ENCODE peak calls at places on chromosomes 5 and 9, in six cellular contexts. One of them, this sample, is unnamed.

GRCh38 chr5:151550146-151550545 is 41.0 kb downstream of the FAT2 start:
- DNase-seq in IMR-90: no peak
- DNase-seq in mesendoderm: no peak
- DNase-seq in H1: no peak
- DNase-seq in neuronal stem cell: no peak
- DNase-seq in mesenchymal stem cell: no peak
- DNase-seq in this sample: no peak

GRCh38 chr5:131671409-131671808 is 36.4 kb upstream of the RAPGEF6 start:
- DNase-seq in mesendoderm: no peak
- DNase-seq in IMR-90: no peak
- DNase-seq in neuronal stem cell: no peak
- DNase-seq in H1: no peak
- DNase-seq in mesenchymal stem cell: peak; percentile 59
- DNase-seq in this sample: no peak

GRCh38 chr5:170693701-170694100 is 89.8 kb upstream of the GABRP start:
- DNase-seq in H1: no peak
- DNase-seq in IMR-90: no peak
- DNase-seq in mesenchymal stem cell: no peak
- DNase-seq in neuronal stem cell: no peak
- DNase-seq in mesendoderm: peak; percentile 54
- DNase-seq in this sample: peak; percentile 54

GRCh38 chr5:157602505-157602904 is 26.9 kb upstream of the ADAM19 start:
- DNase-seq in H1: no peak
- DNase-seq in IMR-90: peak; percentile 65
- DNase-seq in neuronal stem cell: no peak
- DNase-seq in mesendoderm: no peak
- DNase-seq in mesenchymal stem cell: no peak
- DNase-seq in this sample: no peak

GRCh38 chr5:6049662-6050061 is 328.7 kb downstream of the MED10 start:
- DNase-seq in mesenchymal stem cell: no peak
- DNase-seq in IMR-90: no peak
- DNase-seq in neuronal stem cell: no peak
- DNase-seq in H1: no peak
- DNase-seq in mesendoderm: no peak
- DNase-seq in this sample: no peak

GRCh38 chr5:152389209-152389608 is 15.9 kb downstream of the NMUR2 start:
- DNase-seq in neuronal stem cell: no peak
- DNase-seq in mesendoderm: no peak
- DNase-seq in IMR-90: peak; percentile 8
- DNase-seq in H1: no peak
- DNase-seq in mesenchymal stem cell: no peak
- DNase-seq in this sample: no peak

GRCh38 chr9:31839273-31839672 is 545.2 kb upstream of the ACO1 start:
- DNase-seq in neuronal stem cell: no peak
- DNase-seq in mesenchymal stem cell: no peak
- DNase-seq in mesendoderm: peak; percentile 46
- DNase-seq in IMR-90: no peak
- DNase-seq in H1: no peak
- DNase-seq in this sample: no peak

GRCh38 chr5:176995122-176995490 is 11.5 kb downstream of the UIMC1 start:
- DNase-seq in H1: no peak
- DNase-seq in neuronal stem cell: no peak
- DNase-seq in mesendoderm: peak; percentile 19
- DNase-seq in mesenchymal stem cell: no peak
- DNase-seq in IMR-90: no peak
- DNase-seq in this sample: no peak

GRCh38 chr5:170572453-170572852 is 68.6 kb downstream of the KCNIP1 start:
- DNase-seq in H1: no peak
- DNase-seq in mesenchymal stem cell: no peak
- DNase-seq in IMR-90: no peak
- DNase-seq in neuronal stem cell: no peak
- DNase-seq in mesendoderm: no peak
- DNase-seq in this sample: no peak

GRCh38 chr5:72608297-72608696 is 101.1 kb upstream of the ZNF366 start:
- DNase-seq in neuronal stem cell: no peak
- DNase-seq in mesendoderm: no peak
- DNase-seq in mesenchymal stem cell: no peak
- DNase-seq in H1: no peak
- DNase-seq in IMR-90: peak; percentile 76
- DNase-seq in this sample: no peak

GRCh38 chr5:33675958-33676464 is 215.8 kb downstream of the ADAMTS12 start:
- DNase-seq in H1: no peak
- DNase-seq in IMR-90: no peak
- DNase-seq in mesendoderm: no peak
- DNase-seq in mesenchymal stem cell: no peak
- DNase-seq in neuronal stem cell: no peak
- DNase-seq in this sample: no peak

GRCh38 chr5:151222769-151223446 is 984 bp downstream of the CCDC69 start:
- DNase-seq in mesenchymal stem cell: peak; percentile 24
- DNase-seq in mesendoderm: no peak
- DNase-seq in IMR-90: no peak
- DNase-seq in neuronal stem cell: no peak
- DNase-seq in H1: peak; percentile 60
- DNase-seq in this sample: peak; percentile 49

GRCh38 chr5:1068895-1069719 is 42.8 kb downstream of the SLC12A7 start:
- DNase-seq in IMR-90: no peak
- DNase-seq in neuronal stem cell: no peak
- DNase-seq in H1: no peak
- DNase-seq in mesenchymal stem cell: no peak
- DNase-seq in mesendoderm: no peak
- DNase-seq in this sample: no peak

GRCh38 chr9:114938687-114939575 is 8.5 kb upstream of the TNFSF8 start:
- DNase-seq in H1: no peak
- DNase-seq in mesendoderm: no peak
- DNase-seq in mesenchymal stem cell: no peak
- DNase-seq in IMR-90: no peak
- DNase-seq in neuronal stem cell: no peak
- DNase-seq in this sample: no peak

GRCh38 chr9:115531410-115532130 is 413.6 kb upstream of the TNC start:
- DNase-seq in IMR-90: peak; percentile 90
- DNase-seq in mesendoderm: no peak
- DNase-seq in neuronal stem cell: no peak
- DNase-seq in H1: no peak
- DNase-seq in mesenchymal stem cell: peak; percentile 79
- DNase-seq in this sample: no peak

GRCh38 chr5:132011561-132012384 is at the start of gene ACSL6:
- DNase-seq in IMR-90: no peak
- DNase-seq in neuronal stem cell: no peak
- DNase-seq in mesendoderm: peak; percentile 18
- DNase-seq in mesenchymal stem cell: peak; percentile 10
- DNase-seq in H1: peak; percentile 75
- DNase-seq in this sample: peak; percentile 43

GRCh38 chr5:58891072-58891970 is 308.4 kb downstream of the RAB3C start:
- DNase-seq in H1: peak; percentile 85
- DNase-seq in neuronal stem cell: peak; percentile 67
- DNase-seq in mesenchymal stem cell: peak; percentile 72
- DNase-seq in IMR-90: peak; percentile 81
- DNase-seq in mesendoderm: peak; percentile 82
- DNase-seq in this sample: peak; percentile 67
- H3K9ac ChIP-seq in H1: no peak overlapping the region
- H3K9ac ChIP-seq in neuronal stem cell: no peak overlapping the region
- H3K9ac ChIP-seq in mesenchymal stem cell: peak overlapping the region; percentile 80
- H3K9ac ChIP-seq in IMR-90: peak overlapping the region; percentile 1
- H3K9ac ChIP-seq in mesendoderm: peak overlapping the region; percentile 23
- H3K9ac ChIP-seq in this sample: no peak overlapping the region

GRCh38 chr9:90925581-90926257 is 124.1 kb downstream of the SYK start:
- DNase-seq in H1: no peak
- DNase-seq in mesendoderm: no peak
- DNase-seq in neuronal stem cell: no peak
- DNase-seq in mesenchymal stem cell: peak; percentile 76
- DNase-seq in IMR-90: peak; percentile 95
- DNase-seq in this sample: no peak

GRCh38 chr9:90921969-90922368 is 120.3 kb downstream of the SYK start:
- DNase-seq in H1: no peak
- DNase-seq in mesendoderm: no peak
- DNase-seq in mesenchymal stem cell: no peak
- DNase-seq in IMR-90: no peak
- DNase-seq in neuronal stem cell: no peak
- DNase-seq in this sample: no peak

GRCh38 chr9:90929616-90930015 is 128.0 kb downstream of the SYK start:
- DNase-seq in H1: no peak
- DNase-seq in neuronal stem cell: no peak
- DNase-seq in IMR-90: no peak
- DNase-seq in mesenchymal stem cell: no peak
- DNase-seq in mesendoderm: no peak
- DNase-seq in this sample: no peak

GRCh38 chr9:90926920-90927319 is 125.3 kb downstream of the SYK start:
- DNase-seq in mesenchymal stem cell: no peak
- DNase-seq in H1: no peak
- DNase-seq in neuronal stem cell: no peak
- DNase-seq in mesendoderm: no peak
- DNase-seq in IMR-90: no peak
- DNase-seq in this sample: no peak

DNA sequence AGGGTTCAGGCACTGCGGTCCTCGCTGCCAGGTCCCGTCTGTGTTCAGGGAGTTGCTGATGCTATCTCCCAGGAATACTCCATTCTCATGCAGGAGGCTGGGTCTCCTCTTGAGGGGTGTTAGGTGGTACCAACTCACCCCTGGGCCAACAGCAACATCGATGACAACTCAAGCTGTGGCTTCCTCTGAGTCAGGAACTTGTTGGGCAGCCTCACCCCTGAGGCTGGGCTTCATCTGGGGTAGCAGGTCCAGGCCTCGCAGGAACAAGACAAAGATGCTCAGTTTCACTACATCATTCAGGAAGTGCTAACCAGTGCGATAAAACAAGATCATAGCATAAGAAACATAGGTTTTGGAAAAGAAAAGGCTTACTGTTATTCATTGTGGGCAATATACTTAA is 125.9 kb downstream of the SYK start:
- DNase-seq in mesenchymal stem cell: no peak
- DNase-seq in IMR-90: no peak
- DNase-seq in mesendoderm: no peak
- DNase-seq in H1: no peak
- DNase-seq in neuronal stem cell: no peak
- DNase-seq in this sample: no peak
- H3K23ac ChIP-seq in mesenchymal stem cell: no peak overlapping the region
- H3K23ac ChIP-seq in IMR-90: no peak overlapping the region
- H3K23ac ChIP-seq in mesendoderm: no peak overlapping the region
- H3K23ac ChIP-seq in H1: no peak overlapping the region
- H3K23ac ChIP-seq in neuronal stem cell: no peak overlapping the region
- H3K23ac ChIP-seq in this sample: no peak overlapping the region

DNA sequence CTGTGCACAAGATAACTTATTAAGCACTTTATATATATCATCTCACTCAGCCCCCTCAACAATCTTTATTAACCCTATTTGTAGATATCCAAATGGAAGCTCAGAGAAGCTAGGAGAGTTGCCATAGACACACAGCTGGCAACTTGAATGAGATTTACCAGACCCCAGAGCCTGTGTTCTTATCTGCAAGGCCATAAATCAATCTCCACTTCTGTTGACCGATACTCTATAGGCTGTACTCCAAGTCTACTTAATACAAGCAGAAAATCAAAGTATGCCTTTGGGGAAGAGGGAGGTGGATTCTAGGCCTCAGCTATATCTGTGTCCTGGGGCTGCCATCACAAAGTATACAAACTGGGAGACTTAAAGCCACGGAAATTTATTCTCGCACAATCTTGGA is 6.0 kb upstream of the IL9 start:
- DNase-seq in IMR-90: no peak
- DNase-seq in H1: no peak
- DNase-seq in neuronal stem cell: no peak
- DNase-seq in mesendoderm: no peak
- DNase-seq in mesenchymal stem cell: no peak
- DNase-seq in this sample: no peak
- H2BK15ac ChIP-seq in IMR-90: no peak overlapping the region
- H2BK15ac ChIP-seq in H1: no peak overlapping the region
- H2BK15ac ChIP-seq in neuronal stem cell: no peak overlapping the region
- H2BK15ac ChIP-seq in mesendoderm: no peak overlapping the region
- H2BK15ac ChIP-seq in mesenchymal stem cell: no peak overlapping the region
- H2BK15ac ChIP-seq in this sample: no peak overlapping the region

DNA sequence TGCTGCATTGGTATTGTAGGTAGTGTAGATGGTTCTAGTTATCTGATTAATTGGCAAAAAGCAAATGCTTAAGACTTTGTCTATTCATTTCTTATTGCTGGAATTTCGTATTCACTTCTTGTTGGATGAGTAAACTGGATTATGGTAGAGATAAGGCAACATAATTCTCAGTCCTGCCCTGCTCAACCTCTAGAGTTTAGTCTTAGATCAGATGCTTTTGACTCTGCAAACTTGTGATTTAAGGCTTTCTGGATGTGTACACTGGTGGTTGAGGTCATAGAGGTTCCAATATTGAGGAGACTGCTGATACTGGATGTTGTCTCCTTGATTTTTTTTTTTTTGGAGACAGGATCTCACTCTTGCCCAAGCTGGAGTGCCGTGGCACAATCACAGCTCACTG is 35.0 kb downstream of the KIF2A start:
- DNase-seq in H1: no peak
- DNase-seq in mesendoderm: no peak
- DNase-seq in neuronal stem cell: no peak
- DNase-seq in mesenchymal stem cell: no peak
- DNase-seq in IMR-90: no peak
- DNase-seq in this sample: no peak
- H3K9ac ChIP-seq in H1: no peak overlapping the region
- H3K9ac ChIP-seq in mesendoderm: no peak overlapping the region
- H3K9ac ChIP-seq in neuronal stem cell: no peak overlapping the region
- H3K9ac ChIP-seq in mesenchymal stem cell: no peak overlapping the region
- H3K9ac ChIP-seq in IMR-90: no peak overlapping the region
- H3K9ac ChIP-seq in this sample: no peak overlapping the region

GRCh38 chr5:148141645-148142044 is 26.7 kb upstream of the SPINK14 start:
- DNase-seq in neuronal stem cell: no peak
- DNase-seq in H1: no peak
- DNase-seq in IMR-90: no peak
- DNase-seq in mesendoderm: no peak
- DNase-seq in mesenchymal stem cell: no peak
- DNase-seq in this sample: no peak
- H3K23ac ChIP-seq in neuronal stem cell: no peak overlapping the region
- H3K23ac ChIP-seq in H1: no peak overlapping the region
- H3K23ac ChIP-seq in IMR-90: no peak overlapping the region
- H3K23ac ChIP-seq in mesendoderm: no peak overlapping the region
- H3K23ac ChIP-seq in mesenchymal stem cell: no peak overlapping the region
- H3K23ac ChIP-seq in this sample: no peak overlapping the region